ENCODE peak calls at places on chromosomes 2 and 18, in ten cellular contexts. One of them, this sample, is unnamed. For H3K9me3 and H3K4me1, the result is how much of the 10 kb centered on the place peaks cover.

GRCh38 chr18:32530947-32531651 is 60.4 kb upstream of the GAREM1 start:
- DNase-seq in tibial artery: no peak
- DNase-seq in IMR-90: peak
- DNase-seq in SJSA1: no peak
- DNase-seq in stomach: no peak
- DNase-seq in OCI-LY7: no peak
- DNase-seq in neural progenitor cell: no peak
- DNase-seq in ovary: no peak
- DNase-seq in body of pancreas: no peak
- DNase-seq in lower lobe of right lung: no peak
- DNase-seq in this sample: no peak

GRCh38 chr2:147740211-147740927 is 104.5 kb upstream of the ACVR2A start:
- DNase-seq in neural progenitor cell: no peak
- DNase-seq in tibial artery: no peak
- DNase-seq in body of pancreas: no peak
- DNase-seq in IMR-90: no peak
- DNase-seq in OCI-LY7: no peak
- DNase-seq in stomach: no peak
- DNase-seq in SJSA1: no peak
- DNase-seq in ovary: no peak
- DNase-seq in lower lobe of right lung: no peak
- DNase-seq in this sample: no peak

GRCh38 chr2:109374548-109375130 is 239.1 kb downstream of the SEPTIN10 start:
- DNase-seq in OCI-LY7: no peak
- DNase-seq in stomach: peak
- DNase-seq in ovary: peak
- DNase-seq in IMR-90: no peak
- DNase-seq in neural progenitor cell: no peak
- DNase-seq in lower lobe of right lung: no peak
- DNase-seq in body of pancreas: no peak
- DNase-seq in tibial artery: no peak
- DNase-seq in SJSA1: no peak
- DNase-seq in this sample: no peak

GRCh38 chr2:43218550-43219382 is 7.6 kb downstream of the ZFP36L2 start:
- DNase-seq in IMR-90: peak
- DNase-seq in neural progenitor cell: no peak
- DNase-seq in tibial artery: peak
- DNase-seq in lower lobe of right lung: peak
- DNase-seq in stomach: peak
- DNase-seq in SJSA1: peak
- DNase-seq in OCI-LY7: peak
- DNase-seq in ovary: peak
- DNase-seq in body of pancreas: peak
- DNase-seq in this sample: peak

GRCh38 chr2:128450211-128451015 is 131.7 kb upstream of the HS6ST1 start:
- DNase-seq in stomach: peak
- DNase-seq in lower lobe of right lung: no peak
- DNase-seq in IMR-90: no peak
- DNase-seq in OCI-LY7: no peak
- DNase-seq in body of pancreas: no peak
- DNase-seq in tibial artery: peak
- DNase-seq in neural progenitor cell: peak
- DNase-seq in SJSA1: no peak
- DNase-seq in ovary: no peak
- DNase-seq in this sample: no peak

GRCh38 chr2:25247792-25248512 is 79.6 kb upstream of the POMC start:
- DNase-seq in OCI-LY7: no peak
- DNase-seq in neural progenitor cell: no peak
- DNase-seq in ovary: no peak
- DNase-seq in tibial artery: no peak
- DNase-seq in body of pancreas: no peak
- DNase-seq in IMR-90: no peak
- DNase-seq in lower lobe of right lung: no peak
- DNase-seq in stomach: no peak
- DNase-seq in SJSA1: no peak
- DNase-seq in this sample: no peak

GRCh38 chr2:72454236-72454635 is 306.6 kb upstream of the CYP26B1 start:
- DNase-seq in body of pancreas: no peak
- DNase-seq in tibial artery: no peak
- DNase-seq in SJSA1: no peak
- DNase-seq in stomach: no peak
- DNase-seq in lower lobe of right lung: no peak
- DNase-seq in IMR-90: no peak
- DNase-seq in OCI-LY7: no peak
- DNase-seq in neural progenitor cell: no peak
- DNase-seq in ovary: no peak
- DNase-seq in this sample: no peak

GRCh38 chr18:30632058-30632718 is 410.4 kb downstream of the DSC3 start:
- DNase-seq in IMR-90: no peak
- DNase-seq in ovary: no peak
- DNase-seq in neural progenitor cell: no peak
- DNase-seq in SJSA1: no peak
- DNase-seq in lower lobe of right lung: no peak
- DNase-seq in body of pancreas: no peak
- DNase-seq in OCI-LY7: no peak
- DNase-seq in tibial artery: no peak
- DNase-seq in stomach: no peak
- DNase-seq in this sample: no peak

GRCh38 chr2:168948621-168949212 is 47.6 kb downstream of the G6PC2 start:
- DNase-seq in OCI-LY7: peak
- DNase-seq in ovary: no peak
- DNase-seq in lower lobe of right lung: no peak
- DNase-seq in body of pancreas: no peak
- DNase-seq in neural progenitor cell: peak
- DNase-seq in IMR-90: peak
- DNase-seq in stomach: no peak
- DNase-seq in tibial artery: no peak
- DNase-seq in SJSA1: peak
- DNase-seq in this sample: no peak

GRCh38 chr2:241882090-241882625 is 12.6 kb downstream of the RTP5 start:
- DNase-seq in lower lobe of right lung: no peak
- DNase-seq in ovary: no peak
- DNase-seq in body of pancreas: peak
- DNase-seq in stomach: peak
- DNase-seq in tibial artery: peak
- DNase-seq in OCI-LY7: peak
- DNase-seq in SJSA1: no peak
- DNase-seq in IMR-90: no peak
- DNase-seq in neural progenitor cell: peak
- DNase-seq in this sample: peak

GRCh38 chr2:141590620-141591019 is 540.2 kb downstream of the LRP1B start:
- DNase-seq in tibial artery: no peak
- DNase-seq in stomach: no peak
- DNase-seq in body of pancreas: no peak
- DNase-seq in lower lobe of right lung: no peak
- DNase-seq in SJSA1: no peak
- DNase-seq in OCI-LY7: no peak
- DNase-seq in ovary: no peak
- DNase-seq in IMR-90: no peak
- DNase-seq in neural progenitor cell: no peak
- DNase-seq in this sample: no peak

GRCh38 chr2:223051580-223052375 is at the start of gene KCNE4:
- DNase-seq in neural progenitor cell: peak
- DNase-seq in SJSA1: peak
- DNase-seq in OCI-LY7: no peak
- DNase-seq in tibial artery: peak
- DNase-seq in IMR-90: peak
- DNase-seq in stomach: peak
- DNase-seq in lower lobe of right lung: no peak
- DNase-seq in body of pancreas: peak
- DNase-seq in ovary: no peak
- DNase-seq in this sample: no peak

GRCh38 chr2:176121377-176122111 is 975 bp upstream of the HOXD9 start:
- DNase-seq in OCI-LY7: no peak
- DNase-seq in tibial artery: no peak
- DNase-seq in body of pancreas: no peak
- DNase-seq in SJSA1: no peak
- DNase-seq in lower lobe of right lung: no peak
- DNase-seq in IMR-90: no peak
- DNase-seq in neural progenitor cell: no peak
- DNase-seq in stomach: no peak
- DNase-seq in ovary: no peak
- DNase-seq in this sample: no peak

GRCh38 chr2:8453904-8454302 is 228.0 kb upstream of the ID2 start:
- DNase-seq in ovary: no peak
- DNase-seq in lower lobe of right lung: no peak
- DNase-seq in body of pancreas: no peak
- DNase-seq in stomach: no peak
- DNase-seq in OCI-LY7: no peak
- DNase-seq in tibial artery: no peak
- DNase-seq in SJSA1: no peak
- DNase-seq in IMR-90: peak
- DNase-seq in neural progenitor cell: no peak
- DNase-seq in this sample: peak

GRCh38 chr2:95215018-95215612 is 7.8 kb downstream of the ZNF892 start:
- DNase-seq in tibial artery: no peak
- DNase-seq in OCI-LY7: no peak
- DNase-seq in ovary: no peak
- DNase-seq in stomach: no peak
- DNase-seq in IMR-90: no peak
- DNase-seq in body of pancreas: no peak
- DNase-seq in lower lobe of right lung: no peak
- DNase-seq in SJSA1: no peak
- DNase-seq in neural progenitor cell: no peak
- DNase-seq in this sample: no peak
- H3K9me3 ChIP-seq in tibial artery: half or more
- H3K9me3 ChIP-seq in OCI-LY7: half or more
- H3K9me3 ChIP-seq in ovary: half or more
- H3K9me3 ChIP-seq in stomach: half or more
- H3K9me3 ChIP-seq in IMR-90: half or more
- H3K9me3 ChIP-seq in body of pancreas: under half
- H3K9me3 ChIP-seq in lower lobe of right lung: half or more
- H3K9me3 ChIP-seq in SJSA1: under half
- H3K9me3 ChIP-seq in neural progenitor cell: half or more
- H3K9me3 ChIP-seq in this sample: under half

GRCh38 chr2:195656131-195656858 is 731 bp upstream of the SLC39A10 start:
- DNase-seq in SJSA1: no peak
- DNase-seq in stomach: no peak
- DNase-seq in lower lobe of right lung: no peak
- DNase-seq in body of pancreas: no peak
- DNase-seq in ovary: no peak
- DNase-seq in neural progenitor cell: no peak
- DNase-seq in OCI-LY7: no peak
- DNase-seq in IMR-90: peak
- DNase-seq in tibial artery: no peak
- DNase-seq in this sample: no peak
- H3K4me1 ChIP-seq in SJSA1: under half
- H3K4me1 ChIP-seq in stomach: under half
- H3K4me1 ChIP-seq in lower lobe of right lung: under half
- H3K4me1 ChIP-seq in body of pancreas: under half
- H3K4me1 ChIP-seq in ovary: under half
- H3K4me1 ChIP-seq in neural progenitor cell: under half
- H3K4me1 ChIP-seq in OCI-LY7: under half
- H3K4me1 ChIP-seq in IMR-90: under half
- H3K4me1 ChIP-seq in tibial artery: under half
- H3K4me1 ChIP-seq in this sample: under half

GRCh38 chr2:208254871-208255556 is at the start of gene IDH1:
- DNase-seq in neural progenitor cell: peak
- DNase-seq in ovary: peak
- DNase-seq in OCI-LY7: peak
- DNase-seq in body of pancreas: peak
- DNase-seq in SJSA1: peak
- DNase-seq in lower lobe of right lung: peak
- DNase-seq in stomach: peak
- DNase-seq in IMR-90: peak
- DNase-seq in tibial artery: peak
- DNase-seq in this sample: peak

GRCh38 chr2:208251098-208251497 is 3.8 kb downstream of the IDH1 start:
- DNase-seq in neural progenitor cell: no peak
- DNase-seq in OCI-LY7: no peak
- DNase-seq in tibial artery: no peak
- DNase-seq in ovary: no peak
- DNase-seq in SJSA1: no peak
- DNase-seq in stomach: no peak
- DNase-seq in IMR-90: no peak
- DNase-seq in body of pancreas: no peak
- DNase-seq in lower lobe of right lung: no peak
- DNase-seq in this sample: no peak

GRCh38 chr2:208253518-208254117 is 1.3 kb downstream of the IDH1 start:
- DNase-seq in OCI-LY7: no peak
- DNase-seq in tibial artery: no peak
- DNase-seq in body of pancreas: no peak
- DNase-seq in stomach: no peak
- DNase-seq in SJSA1: no peak
- DNase-seq in ovary: no peak
- DNase-seq in IMR-90: no peak
- DNase-seq in lower lobe of right lung: no peak
- DNase-seq in neural progenitor cell: no peak
- DNase-seq in this sample: no peak

GRCh38 chr2:208254118-208254870 is 577 bp downstream of the IDH1 start:
- DNase-seq in IMR-90: peak
- DNase-seq in SJSA1: peak
- DNase-seq in ovary: peak
- DNase-seq in OCI-LY7: peak
- DNase-seq in neural progenitor cell: peak
- DNase-seq in body of pancreas: peak
- DNase-seq in stomach: peak
- DNase-seq in lower lobe of right lung: peak
- DNase-seq in tibial artery: peak
- DNase-seq in this sample: peak

DNA sequence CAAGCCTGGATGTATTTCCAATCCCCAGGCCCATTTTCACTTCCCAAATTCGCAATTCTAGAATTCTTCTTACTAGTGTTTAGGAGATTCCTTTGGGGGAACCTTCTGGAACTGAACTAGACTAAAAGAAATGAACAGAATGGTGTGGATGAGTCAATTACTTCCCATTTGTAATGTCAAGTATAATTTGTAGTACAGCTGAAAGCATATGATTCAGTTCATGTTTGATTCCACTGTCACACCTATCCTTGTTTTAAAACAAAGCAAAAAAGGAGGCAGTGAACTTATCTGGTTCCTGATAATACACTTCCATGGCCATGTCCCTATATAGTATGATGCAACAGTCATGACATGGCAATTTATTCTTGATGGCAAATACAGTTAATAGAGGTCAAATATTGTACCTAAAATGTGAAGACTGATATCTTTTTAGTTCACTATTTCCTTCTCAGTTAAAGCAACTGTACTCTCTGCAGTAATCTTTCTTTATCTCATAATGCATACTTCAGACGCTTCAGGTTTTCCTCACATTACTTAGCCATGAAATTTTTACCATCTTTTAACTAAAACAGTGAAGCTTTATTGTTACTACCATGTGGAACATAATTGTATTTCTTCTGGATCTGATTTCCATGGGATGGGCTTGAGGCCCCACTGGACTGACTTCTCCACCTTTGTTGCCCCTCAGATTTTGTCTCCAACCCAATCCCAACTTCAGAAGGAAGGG is 1.9 kb downstream of the IDH1 start:
- DNase-seq in IMR-90: no peak
- DNase-seq in SJSA1: no peak
- DNase-seq in OCI-LY7: no peak
- DNase-seq in tibial artery: no peak
- DNase-seq in lower lobe of right lung: no peak
- DNase-seq in ovary: no peak
- DNase-seq in stomach: no peak
- DNase-seq in neural progenitor cell: no peak
- DNase-seq in body of pancreas: no peak
- DNase-seq in this sample: no peak
- H3K4me3 ChIP-seq in IMR-90: no peak
- H3K4me3 ChIP-seq in SJSA1: no peak
- H3K4me3 ChIP-seq in OCI-LY7: peak
- H3K4me3 ChIP-seq in tibial artery: no peak
- H3K4me3 ChIP-seq in lower lobe of right lung: peak
- H3K4me3 ChIP-seq in ovary: no peak
- H3K4me3 ChIP-seq in stomach: peak
- H3K4me3 ChIP-seq in neural progenitor cell: peak
- H3K4me3 ChIP-seq in body of pancreas: no peak
- H3K4me3 ChIP-seq in this sample: peak

GRCh38 chr18:35311506-35311905 is 21.5 kb upstream of the ZSCAN30 start:
- DNase-seq in SJSA1: no peak
- DNase-seq in stomach: no peak
- DNase-seq in tibial artery: no peak
- DNase-seq in neural progenitor cell: no peak
- DNase-seq in IMR-90: peak
- DNase-seq in body of pancreas: no peak
- DNase-seq in OCI-LY7: no peak
- DNase-seq in lower lobe of right lung: no peak
- DNase-seq in ovary: no peak
- DNase-seq in this sample: no peak
- H3K9me3 ChIP-seq in SJSA1: under half
- H3K9me3 ChIP-seq in stomach: under half
- H3K9me3 ChIP-seq in tibial artery: half or more
- H3K9me3 ChIP-seq in neural progenitor cell: under half
- H3K9me3 ChIP-seq in IMR-90: under half
- H3K9me3 ChIP-seq in body of pancreas: under half
- H3K9me3 ChIP-seq in OCI-LY7: under half
- H3K9me3 ChIP-seq in lower lobe of right lung: half or more
- H3K9me3 ChIP-seq in ovary: under half
- H3K9me3 ChIP-seq in this sample: under half

This sample was measured in right cardiac atrium.